ENCODE peak calls at places on chromosomes 13 and 19, in five cellular contexts. K, F, G, Z and A are unnamed samples.

GRCh38 chr13:30486230-30487074 is 20.7 kb upstream of the HMGB1 start:
- DNase-seq in K (no peak), F (no peak), G (no peak), Z (no peak), A (no peak)

GRCh38 chr19:646798-647565 is 7.3 kb downstream of the FGF22 start:
- DNase-seq in K (no peak), F (no peak), G (no peak), Z (no peak), A (no peak)

GRCh38 chr13:62185631-62186256 is 770.1 kb upstream of the PCDH20 start:
- DNase-seq in K (no peak), F (no peak), G (peak; percentile 9), Z (no peak), A (no peak)

GRCh38 chr19:51607920-51608562 is 22.2 kb downstream of the SIGLEC5 start:
- DNase-seq in K (no peak), F (no peak), G (peak; percentile 81), Z (peak; percentile 63), A (no peak)

GRCh38 chr13:96824110-96824509 is 170.2 kb downstream of the OXGR1 start:
- DNase-seq in K (no peak), F (no peak), G (no peak), Z (no peak), A (no peak)

GRCh38 chr13:23510979-23511735 is 59.1 kb upstream of the TNFRSF19 start:
- DNase-seq in K (no peak), F (peak; percentile 49), G (peak; percentile 70), Z (no peak), A (no peak)

GRCh38 chr19:36837902-36838783 is at the start of gene ZNF790:
- DNase-seq in K (peak; percentile 77), F (peak; percentile 90), G (peak; percentile 92), Z (peak; percentile 93), A (no peak)

GRCh38 chr19:58519087-58519354 is 589 bp downstream of the ZBTB45 start:
- DNase-seq in K (peak; percentile 26), F (peak; percentile 73), G (peak; percentile 79), Z (peak; percentile 51), A (no peak)

GRCh38 chr13:90485441-90485840 is 862.0 kb upstream of the MIR17HG start:
- DNase-seq in K (no peak), F (peak; percentile 73), G (peak; percentile 84), Z (no peak), A (no peak)

GRCh38 chr19:30570194-30570593 is 198.0 kb downstream of the ZNF536 start:
- DNase-seq in K (no peak), F (no peak), G (no peak), Z (no peak), A (no peak)

GRCh38 chr13:22793598-22794134 is 387.1 kb upstream of the SGCG start:
- DNase-seq in K (no peak), F (no peak), G (no peak), Z (no peak), A (no peak)

GRCh38 chr19:32566246-32566830 is 14.7 kb upstream of the PDCD5 start:
- DNase-seq in K (no peak), F (peak; percentile 10), G (peak; percentile 72), Z (no peak), A (no peak)

GRCh38 chr19:10100163-10100785 is 2.2 kb downstream of the ANGPTL6 start:
- DNase-seq in K (no peak), F (no peak), G (no peak), Z (no peak), A (no peak)